ENCODE peak calls at places on chromosome 22, in five cellular contexts. One of them, this sample, is unnamed.
A peak's percentile ranks its signal among the peaks of the same experiment; 100 is the strongest.

GRCh38 chr22:26777402-26777801 is 120.0 kb downstream of the MIAT start:
- DNase-seq in lower leg skin: peak; percentile 52
- DNase-seq in cardiac muscle cell: no peak
- DNase-seq in Peyer's patch: no peak
- DNase-seq in cardiac fibroblast: peak; percentile 41
- DNase-seq in this sample: no peak

GRCh38 chr22:46433318-46433717 is 97.8 kb downstream of the TRMU start:
- DNase-seq in lower leg skin: no peak
- DNase-seq in cardiac fibroblast: no peak
- DNase-seq in Peyer's patch: peak; percentile 57
- DNase-seq in cardiac muscle cell: no peak
- DNase-seq in this sample: no peak

GRCh38 chr22:43823353-43823908 is 11.3 kb upstream of the EFCAB6 start:
- DNase-seq in cardiac fibroblast: no peak
- DNase-seq in cardiac muscle cell: no peak
- DNase-seq in lower leg skin: no peak
- DNase-seq in Peyer's patch: peak; percentile 44
- DNase-seq in this sample: peak; percentile 49

GRCh38 chr22:21642584-21643448 is 714 bp downstream of the SDF2L1 start:
- DNase-seq in cardiac fibroblast: peak; percentile 50
- DNase-seq in cardiac muscle cell: peak; percentile 61
- DNase-seq in lower leg skin: no peak
- DNase-seq in Peyer's patch: peak; percentile 79
- DNase-seq in this sample: no peak

GRCh38 chr22:22786301-22787115 is 101.1 kb upstream of the IGLL5 start:
- DNase-seq in Peyer's patch: no peak
- DNase-seq in cardiac muscle cell: no peak
- DNase-seq in cardiac fibroblast: no peak
- DNase-seq in lower leg skin: no peak
- DNase-seq in this sample: no peak

GRCh38 chr22:45651931-45652528 is 19.6 kb upstream of the ATXN10 start:
- DNase-seq in Peyer's patch: no peak
- DNase-seq in lower leg skin: no peak
- DNase-seq in cardiac fibroblast: no peak
- DNase-seq in cardiac muscle cell: no peak
- DNase-seq in this sample: no peak

GRCh38 chr22:44567846-44568493 is 69.9 kb upstream of the RTL6 start:
- DNase-seq in lower leg skin: no peak
- DNase-seq in cardiac muscle cell: peak; percentile 51
- DNase-seq in cardiac fibroblast: peak; percentile 57
- DNase-seq in Peyer's patch: peak; percentile 72
- DNase-seq in this sample: no peak

GRCh38 chr22:19456541-19456940 is 9.0 kb upstream of the C22orf39 start:
- DNase-seq in lower leg skin: no peak
- DNase-seq in cardiac muscle cell: no peak
- DNase-seq in Peyer's patch: no peak
- DNase-seq in cardiac fibroblast: no peak
- DNase-seq in this sample: no peak

GRCh38 chr22:22235564-22235963 is 9.0 kb upstream of the VPREB1 start:
- DNase-seq in cardiac muscle cell: no peak
- DNase-seq in cardiac fibroblast: peak; percentile 11
- DNase-seq in lower leg skin: no peak
- DNase-seq in Peyer's patch: peak; percentile 73
- DNase-seq in this sample: no peak

GRCh38 chr22:24230911-24231656 is 13.8 kb downstream of the GGT5 start:
- DNase-seq in cardiac fibroblast: peak; percentile 19
- DNase-seq in Peyer's patch: peak; percentile 82
- DNase-seq in cardiac muscle cell: peak; percentile 36
- DNase-seq in lower leg skin: no peak
- DNase-seq in this sample: no peak

GRCh38 chr22:21443057-21443734 is 24.0 kb upstream of the TMEM191C start:
- DNase-seq in Peyer's patch: peak; percentile 39
- DNase-seq in cardiac muscle cell: no peak
- DNase-seq in lower leg skin: peak; percentile 8
- DNase-seq in cardiac fibroblast: no peak
- DNase-seq in this sample: no peak

GRCh38 chr22:24217384-24217783 is 27.5 kb downstream of the GGT5 start:
- DNase-seq in cardiac muscle cell: no peak
- DNase-seq in Peyer's patch: no peak
- DNase-seq in lower leg skin: no peak
- DNase-seq in cardiac fibroblast: no peak
- DNase-seq in this sample: no peak

GRCh38 chr22:22810018-22810427 is 77.6 kb upstream of the IGLL5 start:
- DNase-seq in Peyer's patch: peak; percentile 78
- DNase-seq in lower leg skin: no peak
- DNase-seq in cardiac fibroblast: peak; percentile 59
- DNase-seq in cardiac muscle cell: no peak
- DNase-seq in this sample: no peak

GRCh38 chr22:36641902-36642640 is 61.5 kb downstream of the CACNG2 start:
- DNase-seq in Peyer's patch: no peak
- DNase-seq in cardiac muscle cell: no peak
- DNase-seq in lower leg skin: peak; percentile 16
- DNase-seq in cardiac fibroblast: peak; percentile 30
- DNase-seq in this sample: peak; percentile 24

GRCh38 chr22:42368379-42369249 is 63.6 kb downstream of the NFAM1 start:
- DNase-seq in Peyer's patch: peak; percentile 53
- DNase-seq in cardiac muscle cell: no peak
- DNase-seq in lower leg skin: no peak
- DNase-seq in cardiac fibroblast: no peak
- DNase-seq in this sample: no peak

GRCh38 chr22:45424241-45424731 is 10.8 kb downstream of the RIBC2 start:
- DNase-seq in cardiac muscle cell: no peak
- DNase-seq in cardiac fibroblast: no peak
- DNase-seq in Peyer's patch: no peak
- DNase-seq in lower leg skin: peak; percentile 48
- DNase-seq in this sample: peak; percentile 70

GRCh38 chr22:44550666-44551491 is 52.8 kb upstream of the RTL6 start:
- DNase-seq in Peyer's patch: peak; percentile 71
- DNase-seq in cardiac muscle cell: no peak
- DNase-seq in cardiac fibroblast: peak; percentile 98
- DNase-seq in lower leg skin: no peak
- DNase-seq in this sample: no peak

GRCh38 chr22:34333285-34333684 is 413.0 kb upstream of the LARGE1 start:
- DNase-seq in cardiac fibroblast: no peak
- DNase-seq in cardiac muscle cell: no peak
- DNase-seq in lower leg skin: no peak
- DNase-seq in Peyer's patch: no peak
- DNase-seq in this sample: no peak

GRCh38 chr22:20741634-20742581 is 32.0 kb upstream of the SERPIND1 start:
- DNase-seq in Peyer's patch: peak; percentile 60
- DNase-seq in cardiac muscle cell: peak; percentile 58
- DNase-seq in cardiac fibroblast: peak; percentile 21
- DNase-seq in lower leg skin: no peak
- DNase-seq in this sample: no peak

GRCh38 chr22:24054356-24054755 is 43.3 kb downstream of the CABIN1 start:
- DNase-seq in cardiac muscle cell: no peak
- DNase-seq in cardiac fibroblast: no peak
- DNase-seq in lower leg skin: no peak
- DNase-seq in Peyer's patch: no peak
- DNase-seq in this sample: no peak

GRCh38 chr22:43331064-43331435 is 12.1 kb downstream of the SCUBE1 start:
- DNase-seq in cardiac fibroblast: no peak
- DNase-seq in cardiac muscle cell: no peak
- DNase-seq in Peyer's patch: no peak
- DNase-seq in lower leg skin: no peak
- DNase-seq in this sample: no peak

GRCh38 chr22:25146311-25146710 is 53.3 kb upstream of the CRYBB3 start:
- DNase-seq in cardiac fibroblast: peak; percentile 16
- DNase-seq in cardiac muscle cell: no peak
- DNase-seq in lower leg skin: no peak
- DNase-seq in Peyer's patch: no peak
- DNase-seq in this sample: no peak

GRCh38 chr22:23889620-23890019 is 4.6 kb upstream of the MIF start:
- DNase-seq in lower leg skin: no peak
- DNase-seq in Peyer's patch: no peak
- DNase-seq in cardiac muscle cell: no peak
- DNase-seq in cardiac fibroblast: no peak
- DNase-seq in this sample: no peak

GRCh38 chr22:26610983-26611382 is 6.8 kb downstream of the CRYBB1 start:
- DNase-seq in Peyer's patch: no peak
- DNase-seq in cardiac muscle cell: no peak
- DNase-seq in lower leg skin: no peak
- DNase-seq in cardiac fibroblast: no peak
- DNase-seq in this sample: no peak

GRCh38 chr22:41913842-41914534 is 886 bp downstream of the SHISA8 start:
- DNase-seq in cardiac muscle cell: peak; percentile 48
- DNase-seq in cardiac fibroblast: no peak
- DNase-seq in Peyer's patch: no peak
- DNase-seq in lower leg skin: no peak
- DNase-seq in this sample: no peak

GRCh38 chr22:20464096-20464614 is 26.5 kb upstream of the SCARF2 start:
- DNase-seq in cardiac fibroblast: no peak
- DNase-seq in Peyer's patch: peak; percentile 76
- DNase-seq in cardiac muscle cell: no peak
- DNase-seq in lower leg skin: no peak
- DNase-seq in this sample: no peak

GRCh38 chr22:22663861-22664800 is 19.7 kb downstream of the GGTLC2 start:
- DNase-seq in Peyer's patch: no peak
- DNase-seq in cardiac fibroblast: no peak
- DNase-seq in lower leg skin: no peak
- DNase-seq in cardiac muscle cell: no peak
- DNase-seq in this sample: no peak

DNA sequence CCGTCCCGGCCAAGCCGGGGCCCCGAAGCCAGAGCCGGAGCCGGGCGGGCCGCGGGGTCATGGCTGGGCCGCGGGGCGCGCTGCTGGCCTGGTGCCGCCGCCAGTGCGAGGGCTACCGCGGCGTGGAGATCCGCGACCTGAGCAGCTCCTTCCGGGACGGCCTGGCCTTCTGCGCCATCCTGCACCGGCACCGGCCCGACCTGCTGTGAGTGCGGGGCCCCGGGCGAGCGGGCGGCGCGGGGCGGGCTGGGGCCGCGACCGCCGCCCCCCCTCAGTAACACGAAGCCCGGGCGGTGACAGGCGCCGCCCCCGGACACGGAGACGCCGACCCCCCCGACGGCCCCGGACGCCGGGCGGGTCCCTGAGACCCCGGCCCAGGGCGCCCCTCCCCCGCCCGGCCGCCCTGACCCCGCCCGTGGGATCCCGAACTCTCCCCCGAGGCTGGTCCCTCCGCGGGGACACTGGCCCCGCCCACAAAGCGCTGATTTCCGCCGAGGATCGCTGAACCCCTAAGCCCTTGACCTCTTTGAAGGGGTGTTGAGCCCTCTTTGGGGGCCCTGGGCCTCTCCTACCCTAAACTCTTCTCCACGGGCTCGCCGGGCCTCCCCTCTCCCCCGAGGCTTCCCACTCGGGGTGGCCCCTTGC is 389 bp downstream of the MICALL1 start:
- DNase-seq in Peyer's patch: peak; percentile 70
- DNase-seq in cardiac fibroblast: no peak
- DNase-seq in lower leg skin: no peak
- DNase-seq in cardiac muscle cell: peak; percentile 19
- DNase-seq in this sample: no peak
- H3K4me3 ChIP-seq in Peyer's patch: peak overlapping the region; percentile 97
- H3K4me3 ChIP-seq in cardiac fibroblast: peak overlapping the region; percentile 72
- H3K4me3 ChIP-seq in lower leg skin: peak overlapping the region; percentile 59
- H3K4me3 ChIP-seq in cardiac muscle cell: peak overlapping the region; percentile 74
- H3K4me3 ChIP-seq in this sample: peak overlapping the region; percentile 98

GRCh38 chr22:32518848-32519247 is 44.2 kb downstream of the FBXO7 start:
- DNase-seq in cardiac muscle cell: no peak
- DNase-seq in cardiac fibroblast: no peak
- DNase-seq in lower leg skin: no peak
- DNase-seq in Peyer's patch: no peak
- DNase-seq in this sample: no peak
- TF ChIP-seq CTCF in cardiac muscle cell: peak; percentile 2
- TF ChIP-seq CTCF in cardiac fibroblast: peak; percentile 15
- TF ChIP-seq CTCF in lower leg skin: no peak
- TF ChIP-seq CTCF in Peyer's patch: no peak
- TF ChIP-seq CTCF in this sample: no peak

GRCh38 chr22:49964493-49965290 is 4.1 kb downstream of the PIM3 start:
- DNase-seq in cardiac muscle cell: no peak
- DNase-seq in Peyer's patch: peak; percentile 45
- DNase-seq in lower leg skin: no peak
- DNase-seq in cardiac fibroblast: no peak
- DNase-seq in this sample: peak; percentile 73
- H3K4me3 ChIP-seq in cardiac muscle cell: no peak overlapping the region
- H3K4me3 ChIP-seq in Peyer's patch: peak overlapping the region; percentile 99
- H3K4me3 ChIP-seq in lower leg skin: no peak overlapping the region
- H3K4me3 ChIP-seq in cardiac fibroblast: no peak overlapping the region
- H3K4me3 ChIP-seq in this sample: peak overlapping the region; percentile 58

GRCh38 chr22:48459859-48460823 is 1367.5 kb downstream of the BRD1 start:
- DNase-seq in cardiac muscle cell: no peak
- DNase-seq in cardiac fibroblast: no peak
- DNase-seq in lower leg skin: no peak
- DNase-seq in Peyer's patch: no peak
- DNase-seq in this sample: no peak
- TF ChIP-seq CTCF in cardiac muscle cell: no peak
- TF ChIP-seq CTCF in cardiac fibroblast: no peak
- TF ChIP-seq CTCF in lower leg skin: no peak
- TF ChIP-seq CTCF in Peyer's patch: no peak
- TF ChIP-seq CTCF in this sample: no peak

GRCh38 chr22:47630741-47631534 is 868.5 kb downstream of the TBC1D22A start:
- DNase-seq in Peyer's patch: no peak
- DNase-seq in lower leg skin: peak; percentile 10
- DNase-seq in cardiac fibroblast: no peak
- DNase-seq in cardiac muscle cell: no peak
- DNase-seq in this sample: no peak
- H3K4me3 ChIP-seq in Peyer's patch: no peak overlapping the region
- H3K4me3 ChIP-seq in lower leg skin: no peak overlapping the region
- H3K4me3 ChIP-seq in cardiac fibroblast: no peak overlapping the region
- H3K4me3 ChIP-seq in cardiac muscle cell: no peak overlapping the region
- H3K4me3 ChIP-seq in this sample: no peak overlapping the region

GRCh38 chr22:31692186-31692886 is 30.3 kb upstream of the PISD start:
- DNase-seq in cardiac muscle cell: no peak
- DNase-seq in Peyer's patch: no peak
- DNase-seq in lower leg skin: no peak
- DNase-seq in cardiac fibroblast: peak; percentile 27
- DNase-seq in this sample: no peak
- TF ChIP-seq CTCF in cardiac muscle cell: no peak
- TF ChIP-seq CTCF in Peyer's patch: peak; percentile 15
- TF ChIP-seq CTCF in lower leg skin: no peak
- TF ChIP-seq CTCF in cardiac fibroblast: no peak
- TF ChIP-seq CTCF in this sample: no peak

GRCh38 chr22:39501644-39502108 is 414 bp upstream of the MIEF1 start:
- DNase-seq in lower leg skin: no peak
- DNase-seq in cardiac muscle cell: no peak
- DNase-seq in Peyer's patch: no peak
- DNase-seq in cardiac fibroblast: no peak
- DNase-seq in this sample: no peak

GRCh38 chr22:39502109-39502788 is at the start of gene MIEF1:
- DNase-seq in cardiac fibroblast: peak; percentile 97
- DNase-seq in cardiac muscle cell: peak; percentile 98
- DNase-seq in Peyer's patch: peak; percentile 99
- DNase-seq in lower leg skin: peak; percentile 97
- DNase-seq in this sample: peak; percentile 99

GRCh38 chr22:39503590-39503989 is 1.5 kb downstream of the MIEF1 start:
- DNase-seq in cardiac muscle cell: no peak
- DNase-seq in lower leg skin: no peak
- DNase-seq in Peyer's patch: no peak
- DNase-seq in cardiac fibroblast: no peak
- DNase-seq in this sample: no peak

GRCh38 chr22:39502789-39503464 is 837 bp downstream of the MIEF1 start:
- DNase-seq in lower leg skin: no peak
- DNase-seq in cardiac muscle cell: no peak
- DNase-seq in Peyer's patch: no peak
- DNase-seq in cardiac fibroblast: no peak
- DNase-seq in this sample: no peak

GRCh38 chr22:39504071-39504470 is 2.0 kb downstream of the MIEF1 start:
- DNase-seq in cardiac muscle cell: no peak
- DNase-seq in Peyer's patch: no peak
- DNase-seq in cardiac fibroblast: no peak
- DNase-seq in lower leg skin: no peak
- DNase-seq in this sample: no peak
- H3K4me3 ChIP-seq in cardiac muscle cell: no peak overlapping the region
- H3K4me3 ChIP-seq in Peyer's patch: peak overlapping the region; percentile 86
- H3K4me3 ChIP-seq in cardiac fibroblast: no peak overlapping the region
- H3K4me3 ChIP-seq in lower leg skin: no peak overlapping the region
- H3K4me3 ChIP-seq in this sample: no peak overlapping the region

This sample was measured in coronary artery.